ENCODE peak calls at places on chromosomes 1 and 21, in five cellular contexts. E, S, Y, I and Z are unnamed samples. For H3F3A, the result is how much of the 10 kb centered on the place peaks cover.

GRCh38 chr1:221097479-221098281 is 218.4 kb downstream of the HLX start:
- DNase-seq in E (peak), I (no peak), Y (no peak), S (no peak), Z (peak)

GRCh38 chr1:31482478-31483011 is 69.5 kb downstream of the SERINC2 start:
- DNase-seq in E (no peak), Y (no peak), S (no peak), I (no peak), Z (no peak)

GRCh38 chr1:177216587-177217202 is 45.9 kb downstream of the BRINP2 start:
- DNase-seq in I (no peak), Y (no peak), E (no peak), S (no peak), Z (no peak)

GRCh38 chr1:36008546-36009197 is 75.2 kb upstream of the TEKT2 start:
- DNase-seq in E (peak), Y (peak), S (no peak), I (no peak), Z (peak)

GRCh38 chr1:24828183-24828886 is 83.1 kb downstream of the CLIC4 start:
- DNase-seq in S (no peak), Y (no peak), E (no peak), I (peak), Z (no peak)

GRCh38 chr1:174964261-174964984 is 35.3 kb upstream of the CACYBP start:
- DNase-seq in E (no peak), Y (no peak), I (no peak), S (no peak), Z (peak)

GRCh38 chr21:16837319-16837718 is 675.5 kb upstream of the CXADR start:
- DNase-seq in I (no peak), E (no peak), S (no peak), Y (no peak), Z (peak)

GRCh38 chr1:79041666-79042065 is 35.1 kb upstream of the ADGRL4 start:
- DNase-seq in E (no peak), Y (no peak), S (no peak), I (no peak), Z (peak)

GRCh38 chr1:30605441-30605920 is 117.9 kb downstream of the MATN1 start:
- DNase-seq in Y (no peak), S (no peak), E (no peak), I (no peak), Z (no peak)

GRCh38 chr1:232983817-232984567 is 33.6 kb downstream of the NTPCR start:
- DNase-seq in E (no peak), S (no peak), Y (no peak), I (no peak), Z (no peak)

GRCh38 chr1:16631248-16632043 is 18.1 kb upstream of the NBPF1 start:
- DNase-seq in E (no peak), Y (no peak), I (peak), S (no peak), Z (no peak)

GRCh38 chr1:239730378-239730777 is 344.0 kb downstream of the CHRM3 start:
- DNase-seq in Y (no peak), S (no peak), I (no peak), E (no peak), Z (no peak)

GRCh38 chr1:246728311-246728710 is 4.1 kb downstream of the SCCPDH start:
- DNase-seq in I (no peak), E (no peak), Y (no peak), S (no peak), Z (no peak)

GRCh38 chr1:43533615-43534014 is 2.9 kb downstream of the PTPRF start:
- DNase-seq in Y (no peak), E (no peak), S (no peak), I (no peak), Z (no peak)
- TF ChIP-seq EZH2phosphoT487 in Y (no peak), E (no peak), S (no peak), I (no peak), Z (no peak)

GRCh38 chr1:8116892-8117262 is 90.8 kb upstream of the ERRFI1 start:
- DNase-seq in Y (no peak), I (no peak), E (no peak), S (no peak), Z (peak)
- H3F3A ChIP-seq in Y (under half), I (under half), E (under half), S (under half), Z (under half)

DNA sequence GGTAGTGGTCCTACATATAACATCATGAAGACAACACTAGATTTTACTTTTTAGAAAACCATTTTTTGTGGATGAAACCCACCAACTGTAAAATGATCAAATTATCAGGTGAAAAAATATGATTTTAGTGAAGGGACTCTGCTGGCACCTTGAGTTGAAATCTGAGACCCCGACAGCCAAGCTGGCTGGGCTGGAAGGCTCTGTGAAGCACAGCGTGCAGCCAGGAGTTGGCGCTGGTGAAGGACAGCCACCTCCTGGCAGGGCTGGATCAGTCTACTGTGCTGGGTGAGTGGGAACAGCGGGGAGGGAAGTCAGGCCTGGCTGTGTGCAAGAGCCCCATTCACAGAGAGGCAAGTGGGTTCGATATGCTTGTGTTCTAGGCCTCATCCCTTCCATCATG is 47.9 kb downstream of the DDAH1 start:
- DNase-seq in I (no peak), E (no peak), S (no peak), Y (peak), Z (no peak)
- TF ChIP-seq EZH2phosphoT487 in I (no peak), E (no peak), S (no peak), Y (no peak), Z (no peak)

GRCh38 chr1:152034654-152035405 is 2.0 kb downstream of the S100A11 start:
- DNase-seq in I (peak), Y (peak), E (peak), S (peak), Z (peak)
- H3F3A ChIP-seq in I (half or more), Y (under half), E (under half), S (under half), Z (half or more)

DNA sequence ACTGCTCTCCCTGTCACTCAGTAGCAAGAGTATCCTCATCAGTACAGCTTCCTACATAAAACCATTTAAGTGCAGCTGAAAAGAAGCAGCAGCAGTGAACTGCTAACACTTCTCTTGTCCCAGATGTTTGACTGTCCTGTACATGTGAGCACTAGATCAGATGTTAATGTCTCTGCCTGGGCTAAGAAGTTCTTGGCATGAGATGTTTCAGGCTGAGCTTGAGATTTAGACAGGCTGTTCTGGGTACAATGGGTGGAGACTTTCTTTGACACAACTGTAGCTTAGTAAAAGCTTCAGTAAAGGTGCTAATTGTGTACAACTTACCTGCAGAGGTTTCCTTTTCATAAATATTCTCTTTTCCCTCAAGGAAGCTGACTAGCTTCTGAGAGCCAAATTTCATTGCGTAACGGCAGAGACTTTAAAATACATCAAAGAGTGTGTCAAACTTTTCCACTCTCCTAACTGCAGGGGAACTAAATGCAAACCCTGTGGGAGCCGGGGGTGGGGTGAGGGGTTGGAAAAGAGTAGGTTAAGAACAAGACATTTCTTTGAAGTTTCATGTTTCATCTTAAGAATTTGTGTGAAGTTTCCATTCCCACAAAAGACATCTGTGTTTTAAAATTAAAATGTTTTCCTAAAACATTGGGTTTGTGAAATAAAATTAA is 82.1 kb upstream of the CCDC190 start:
- DNase-seq in Y (no peak), S (no peak), E (no peak), I (no peak), Z (peak)
- TF ChIP-seq EZH2phosphoT487 in Y (no peak), S (no peak), E (no peak), I (no peak), Z (no peak)

GRCh38 chr21:41876396-41876795 is 2.7 kb downstream of the PRDM15 start:
- DNase-seq in S (no peak), Y (no peak), E (no peak), I (no peak), Z (no peak)

GRCh38 chr21:41878831-41879189 is 334 bp downstream of the PRDM15 start:
- DNase-seq in I (peak), S (peak), E (peak), Y (peak), Z (peak)

GRCh38 chr21:41877901-41878830 is 978 bp downstream of the PRDM15 start:
- DNase-seq in S (no peak), I (peak), E (peak), Y (peak), Z (peak)

GRCh38 chr21:41875086-41875485 is 4.1 kb downstream of the PRDM15 start:
- DNase-seq in E (no peak), S (no peak), Y (no peak), I (no peak), Z (no peak)

DNA sequence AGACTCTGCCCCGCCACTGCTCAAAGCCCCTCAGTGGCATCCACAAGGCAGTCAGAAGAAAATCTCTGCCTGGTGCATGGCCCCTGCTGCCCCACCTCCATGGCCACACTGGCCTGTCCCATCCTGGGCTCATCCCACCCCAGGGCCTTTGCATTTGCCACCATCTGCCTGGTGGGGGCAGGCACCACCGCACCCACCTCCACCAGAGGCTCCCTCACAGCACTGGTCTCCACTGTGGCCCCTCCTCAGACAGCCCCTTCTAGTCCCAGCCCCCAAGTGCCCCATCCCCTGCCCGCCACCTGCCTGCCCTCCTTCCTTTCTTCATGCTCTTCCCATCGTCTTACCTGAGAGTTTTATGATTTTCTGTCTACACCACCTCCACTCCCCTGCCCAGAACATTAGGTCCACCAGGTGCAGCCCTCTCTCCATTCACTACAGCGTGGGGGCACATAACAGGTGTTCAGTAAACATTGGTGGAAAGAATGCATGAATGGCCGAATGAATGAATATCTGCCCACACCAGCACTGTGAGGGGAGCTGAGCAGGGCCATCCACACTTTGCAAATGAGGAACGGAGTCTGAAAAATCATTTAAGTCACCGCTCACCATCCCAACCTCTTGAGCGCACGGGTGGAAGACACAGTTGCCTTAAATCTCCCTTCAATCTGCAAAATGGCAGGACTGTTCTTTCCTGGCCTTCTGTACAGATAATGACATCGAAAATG is 2.1 kb downstream of the PRDM15 start:
- DNase-seq in Y (no peak), E (no peak), S (no peak), I (no peak), Z (no peak)
- H3F3A ChIP-seq in Y (under half), E (under half), S (under half), I (under half), Z (under half)

GRCh38 chr1:7669559-7670208 is 101.4 kb upstream of the VAMP3 start:
- DNase-seq in E (peak), I (peak), S (peak), Y (peak), Z (peak)
- TF ChIP-seq EZH2phosphoT487 in E (no peak), I (no peak), S (no peak), Y (no peak), Z (no peak)